ENCODE peak calls at places on chromosomes 12 and 14, in six cellular contexts. Z is frontal cortex; U is CD14-positive monocyte; W is CD4-positive, alpha-beta T cell; L is left ventricle myocardium inferior; A is A172. V is an unnamed sample.

GRCh38 chr12:3935078-3935477 is 61.9 kb upstream of the PARP11 start:
- DNase-seq in L (no peak), Z (no peak), W (no peak), U (no peak), A (no peak), V (no peak)

GRCh38 chr12:50839032-50839431 is 3.7 kb upstream of the TMPRSS12 start:
- DNase-seq in W (no peak), L (no peak), U (no peak), Z (no peak), A (no peak), V (no peak)

GRCh38 chr12:9751204-9752144 is 9.2 kb downstream of the CD69 start:
- DNase-seq in W (peak), Z (no peak), L (no peak), A (peak), U (no peak), V (no peak)

GRCh38 chr12:82981150-82981549 is 294.4 kb downstream of the TMTC2 start:
- DNase-seq in W (no peak), Z (no peak), U (no peak), L (no peak), A (no peak), V (no peak)

GRCh38 chr14:103748539-103748867 is 32.9 kb downstream of the ZFYVE21 start:
- DNase-seq in W (peak), U (no peak), L (no peak), Z (no peak), A (no peak), V (no peak)

GRCh38 chr14:25086817-25087396 is 37.0 kb upstream of the STXBP6 start:
- DNase-seq in U (no peak), L (no peak), A (no peak), W (no peak), Z (no peak), V (no peak)

GRCh38 chr12:100453953-100454352 is 19.7 kb upstream of the NR1H4 start:
- DNase-seq in W (no peak), Z (no peak), L (no peak), A (no peak), U (no peak), V (no peak)

GRCh38 chr12:119807380-119807779 is 69.7 kb downstream of the CIT start:
- DNase-seq in A (no peak), Z (no peak), U (no peak), W (no peak), L (no peak), V (no peak)

GRCh38 chr14:90545966-90546751 is 149.3 kb downstream of the CALM1 start:
- DNase-seq in W (no peak), Z (no peak), U (no peak), L (peak), A (no peak), V (peak)

GRCh38 chr14:92513966-92514843 is 624 bp downstream of the RIN3 start:
- DNase-seq in A (no peak), W (peak), Z (no peak), U (no peak), L (no peak), V (no peak)

GRCh38 chr12:5432011-5432400 is at the start of gene NTF3:
- DNase-seq in U (no peak), L (peak), A (peak), W (no peak), Z (no peak), V (no peak)